ENCODE peak calls at places on chromosomes 4 and X, in five cellular contexts. C is CD8-positive, alpha-beta T cell; L is body of pancreas; X is mammary epithelial cell; Z is pancreas. I is an unnamed sample.
A peak's percentile ranks its signal among the peaks of the same experiment; 100 is the strongest.

GRCh38 chr4:13548059-13548983 is 4.0 kb upstream of the NKX3-2 start:
- DNase-seq in C (no peak), L (no peak), X (no peak), Z (no peak), I (no peak)

GRCh38 chrX:15146515-15146914 is 123.4 kb downstream of the ASB9 start:
- DNase-seq in C (no peak), L (peak; percentile 23), X (no peak), Z (no peak), I (no peak)

GRCh38 chr4:113708250-113708649 is 53.3 kb downstream of the CAMK2D start:
- DNase-seq in C (no peak), L (no peak), X (no peak), Z (no peak), I (no peak)

GRCh38 chrX:79444694-79445093 is 77.6 kb upstream of the ITM2A start:
- DNase-seq in C (no peak), L (no peak), X (no peak), Z (no peak), I (no peak)

GRCh38 chrX:139933904-139934303 is 1.1 kb upstream of the ATP11C start:
- DNase-seq in C (no peak), L (peak; percentile 18), X (no peak), Z (no peak), I (no peak)

GRCh38 chr4:11506194-11506593 is 77.5 kb upstream of the HS3ST1 start:
- DNase-seq in C (no peak), L (no peak), X (no peak), Z (no peak), I (no peak)

GRCh38 chr4:762211-763190 is 56.9 kb downstream of the PCGF3 start:
- DNase-seq in C (no peak), L (no peak), X (no peak), Z (no peak), I (no peak)

GRCh38 chrX:107628662-107629532 is 587 bp downstream of the PRPS1 start:
- DNase-seq in C (peak; percentile 53), L (peak; percentile 22), X (peak; percentile 37), Z (peak; percentile 5), I (peak; percentile 41)

GRCh38 chr4:17189322-17189721 is 290.9 kb upstream of the LDB2 start:
- DNase-seq in C (no peak), L (no peak), X (no peak), Z (no peak), I (no peak)

GRCh38 chr4:93876739-93877138 is 48.2 kb downstream of the ATOH1 start:
- DNase-seq in C (no peak), L (no peak), X (no peak), Z (no peak), I (no peak)

GRCh38 chr4:15428611-15429010 is 778 bp downstream of the C1QTNF7 start:
- DNase-seq in C (no peak), L (no peak), X (no peak), Z (no peak), I (no peak)

GRCh38 chrX:47815901-47816845 is 20.5 kb upstream of the ZNF81 start:
- DNase-seq in C (no peak), L (no peak), X (peak; percentile 40), Z (no peak), I (no peak)

DNA sequence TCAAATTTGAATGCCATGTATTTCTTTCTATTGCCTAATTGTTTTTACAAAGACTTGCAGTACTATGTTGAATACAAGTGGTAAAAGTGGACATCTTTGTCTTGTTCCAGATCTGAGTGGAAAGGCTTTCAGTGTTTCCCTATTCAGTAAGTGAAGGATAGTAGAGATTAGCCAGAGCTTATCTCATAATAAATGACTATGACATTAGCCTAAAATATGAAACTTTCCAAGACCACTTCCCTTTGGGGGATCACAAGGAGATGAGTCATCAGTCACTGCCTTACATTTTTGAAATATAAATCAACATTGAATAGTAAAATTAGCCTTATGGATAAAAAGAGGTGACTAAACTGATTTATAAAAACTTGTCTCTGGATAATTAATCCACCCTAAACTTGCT is 554.1 kb upstream of the MAGEB2 start:
- DNase-seq in C (no peak), L (no peak), X (peak; percentile 31), Z (no peak), I (no peak)
- H3K27ac ChIP-seq in C (no peak overlapping the region), L (no peak overlapping the region), X (peak overlapping the region; percentile 95), Z (no peak overlapping the region), I (peak overlapping the region; percentile 69)

DNA sequence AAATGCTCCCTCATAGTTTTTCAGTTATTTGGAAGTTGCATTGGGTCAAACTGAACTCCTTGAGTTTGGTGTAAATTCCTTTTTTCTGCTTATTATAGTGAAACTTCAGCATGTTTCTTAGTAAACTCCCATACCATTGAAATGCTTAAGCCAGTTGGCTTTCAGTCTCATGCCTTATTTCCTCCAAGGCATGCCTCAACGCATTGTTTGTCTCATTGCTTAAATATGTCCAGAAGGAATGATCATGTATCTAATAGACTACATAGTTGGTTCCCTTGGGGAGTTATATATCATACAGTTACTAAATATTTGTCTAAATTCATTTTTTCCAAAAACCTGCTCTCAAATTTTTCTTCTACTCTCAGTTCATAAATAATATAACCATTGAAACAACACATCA is 114.0 kb downstream of the STOX2 start:
- DNase-seq in C (no peak), L (no peak), X (peak; percentile 69), Z (no peak), I (no peak)
- H3K27ac ChIP-seq in C (no peak overlapping the region), L (no peak overlapping the region), X (peak overlapping the region; percentile 29), Z (no peak overlapping the region), I (no peak overlapping the region)

GRCh38 chrX:132766452-132766851 is 192.0 kb downstream of the HS6ST2 start:
- DNase-seq in C (no peak), L (no peak), X (no peak), Z (no peak), I (no peak)
- H3K27ac ChIP-seq in C (no peak overlapping the region), L (no peak overlapping the region), X (no peak overlapping the region), Z (no peak overlapping the region), I (no peak overlapping the region)

GRCh38 chr4:8217246-8217511 is 18.1 kb downstream of the SH3TC1 start:
- DNase-seq in C (no peak), L (no peak), X (no peak), Z (no peak), I (no peak)
- H3K27ac ChIP-seq in C (no peak overlapping the region), L (no peak overlapping the region), X (no peak overlapping the region), Z (no peak overlapping the region), I (no peak overlapping the region)

GRCh38 chr4:5156677-5157076 is 105.4 kb downstream of the STK32B start:
- DNase-seq in C (no peak), L (no peak), X (no peak), Z (no peak), I (no peak)
- H3K27ac ChIP-seq in C (no peak overlapping the region), L (no peak overlapping the region), X (no peak overlapping the region), Z (no peak overlapping the region), I (no peak overlapping the region)

GRCh38 chr4:138650917-138651564 is 364.5 kb upstream of the NOCT start:
- DNase-seq in C (no peak), L (no peak), X (peak; percentile 51), Z (no peak), I (no peak)
- H3K27ac ChIP-seq in C (no peak overlapping the region), L (no peak overlapping the region), X (no peak overlapping the region), Z (no peak overlapping the region), I (no peak overlapping the region)

DNA sequence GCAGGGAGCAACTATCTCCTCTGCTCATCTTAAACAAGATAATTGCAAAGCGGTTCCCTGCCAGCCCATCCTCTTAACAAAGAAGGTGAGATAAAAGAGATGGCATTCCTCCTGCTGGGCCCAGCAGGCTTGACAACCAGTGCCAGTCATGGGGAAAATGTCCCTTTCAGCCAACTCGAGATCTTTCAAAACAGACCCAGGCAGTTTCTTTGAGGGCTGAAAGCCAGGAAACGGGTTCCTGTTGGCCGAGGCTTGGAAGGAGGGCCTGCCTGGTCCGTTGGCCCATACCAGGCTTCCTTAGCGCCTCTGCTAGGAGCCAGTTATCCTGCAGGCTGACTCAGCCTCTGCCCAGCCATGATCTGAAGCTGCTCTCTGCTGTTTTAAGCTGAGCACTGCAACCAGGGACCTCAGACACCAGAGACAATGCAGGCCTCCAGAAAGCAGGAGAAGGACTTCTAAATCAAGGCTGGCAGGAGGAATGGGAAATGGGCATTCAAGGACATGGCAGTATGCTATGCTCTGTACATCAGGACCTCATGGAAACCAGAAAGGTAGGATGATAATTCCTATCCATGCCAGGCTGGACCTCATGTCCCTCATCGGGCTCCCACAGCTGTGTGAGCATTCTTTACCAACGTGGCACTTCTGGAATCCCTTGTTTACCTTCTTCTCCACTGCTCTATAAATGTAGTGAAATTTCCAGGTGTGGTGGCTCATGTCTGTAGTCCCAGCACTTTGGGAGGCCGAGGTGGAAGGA is 42.4 kb upstream of the SLC2A9 start:
- DNase-seq in C (no peak), L (peak; percentile 42), X (peak; percentile 70), Z (peak; percentile 35), I (peak; percentile 46)
- H3K27ac ChIP-seq in C (no peak overlapping the region), L (no peak overlapping the region), X (no peak overlapping the region), Z (no peak overlapping the region), I (peak overlapping the region; percentile 53)

GRCh38 chrX:152405561-152405960 is 45.6 kb downstream of the GABRA3 start:
- DNase-seq in C (no peak), L (no peak), X (peak; percentile 1), Z (no peak), I (no peak)
- H3K27ac ChIP-seq in C (no peak overlapping the region), L (no peak overlapping the region), X (no peak overlapping the region), Z (no peak overlapping the region), I (no peak overlapping the region)

I was measured in caudate nucleus.